ENCODE peak calls at places on chromosomes 4 and X, in seven cellular contexts. Q, O, U, F, D, T and L are unnamed samples.

GRCh38 chr4:49036528-49036927 is 50.5 kb downstream of the CWH43 start:
- DNase-seq in Q (no peak), O (no peak), U (no peak), F (no peak), D (no peak), T (no peak), L (no peak)

GRCh38 chrX:95539041-95539440 is 1145.6 kb upstream of the DIAPH2 start:
- DNase-seq in Q (no peak), O (no peak), U (no peak), F (no peak), D (no peak), T (no peak), L (no peak)

GRCh38 chr4:142408003-142408441 is 438.1 kb downstream of the INPP4B start:
- DNase-seq in Q (no peak), O (no peak), U (no peak), F (no peak), D (no peak), T (no peak), L (no peak)

GRCh38 chr4:113646456-113646809 is 115.1 kb downstream of the CAMK2D start:
- DNase-seq in Q (no peak), O (no peak), U (no peak), F (no peak), D (no peak), T (no peak), L (no peak)

GRCh38 chr4:152265149-152265621 is 270.7 kb downstream of the FBXW7 start:
- DNase-seq in Q (peak), O (no peak), U (peak), F (no peak), D (no peak), T (no peak), L (no peak)

GRCh38 chrX:40952855-40953254 is 132.4 kb upstream of the USP9X start:
- DNase-seq in Q (no peak), O (no peak), U (no peak), F (no peak), D (no peak), T (no peak), L (no peak)

GRCh38 chr4:36274158-36274557 is 7.3 kb upstream of the DTHD1 start:
- DNase-seq in Q (no peak), O (no peak), U (no peak), F (no peak), D (no peak), T (no peak), L (no peak)

GRCh38 chrX:1248381-1249061 is 20.1 kb upstream of the CSF2RA start:
- DNase-seq in Q (no peak), O (peak), U (no peak), F (peak), D (no peak), T (no peak), L (no peak)

GRCh38 chr4:144291164-144291563 is 150.6 kb upstream of the GYPA start:
- DNase-seq in Q (no peak), O (no peak), U (no peak), F (no peak), D (no peak), T (no peak), L (no peak)

GRCh38 chrX:153580700-153581386 is 18.1 kb downstream of the CCNQ start:
- DNase-seq in Q (no peak), O (no peak), U (peak), F (no peak), D (no peak), T (no peak), L (no peak)

GRCh38 chrX:134685662-134686061 is 27.4 kb upstream of the PLAC1 start:
- DNase-seq in Q (no peak), O (no peak), U (no peak), F (no peak), D (no peak), T (no peak), L (no peak)

GRCh38 chr4:67727124-67727850 is 26.3 kb upstream of the UBA6 start:
- DNase-seq in Q (no peak), O (no peak), U (no peak), F (no peak), D (no peak), T (no peak), L (no peak)

GRCh38 chrX:24248042-24248441 is 65.8 kb downstream of the SUPT20HL2 start:
- DNase-seq in Q (no peak), O (no peak), U (no peak), F (no peak), D (no peak), T (no peak), L (no peak)